ENCODE peak calls at places on chromosomes 5 and 9, in nine cellular contexts. One of them, this sample, is unnamed.

GRCh38 chr9:27768781-27769180 is 195.5 kb upstream of the C9orf72 start:
- DNase-seq in NCI-H146: no peak
- DNase-seq in stimulated activated CD8-positive, alpha-beta memory T cell treated with anti-CD3 and anti-CD28 coated beads, Interleukin-2, amount 100 ng/mL, for 1 hour: no peak
- DNase-seq in activated CD4-positive, alpha-beta T cell treated with anti-CD3 and anti-CD28 coated beads, Interleukin-2, amount 10 ng/mL, durations not matched to agents 7 days and 5 days: no peak
- DNase-seq in fibroblast of pulmonary artery: no peak
- DNase-seq in posterior cingulate gyrus: no peak
- DNase-seq in fibroblast of lung: no peak
- DNase-seq in activated T-cell treated with anti-CD3 and anti-CD28 coated beads, Interleukin-2, amount 50 U/mL, for 24 hours: no peak
- DNase-seq in SJSA1: no peak
- DNase-seq in this sample: peak; percentile 62

GRCh38 chr9:134546231-134546731 is 95.3 kb upstream of the COL5A1 start:
- DNase-seq in stimulated activated CD8-positive, alpha-beta memory T cell treated with anti-CD3 and anti-CD28 coated beads, Interleukin-2, amount 100 ng/mL, for 1 hour: no peak
- DNase-seq in posterior cingulate gyrus: peak; percentile 68
- DNase-seq in activated CD4-positive, alpha-beta T cell treated with anti-CD3 and anti-CD28 coated beads, Interleukin-2, amount 10 ng/mL, durations not matched to agents 7 days and 5 days: no peak
- DNase-seq in NCI-H146: no peak
- DNase-seq in fibroblast of pulmonary artery: peak; percentile 17
- DNase-seq in SJSA1: no peak
- DNase-seq in activated T-cell treated with anti-CD3 and anti-CD28 coated beads, Interleukin-2, amount 50 U/mL, for 24 hours: no peak
- DNase-seq in fibroblast of lung: peak; percentile 46
- DNase-seq in this sample: no peak

GRCh38 chr5:40995816-40996586 is 75.1 kb downstream of the MROH2B start:
- DNase-seq in stimulated activated CD8-positive, alpha-beta memory T cell treated with anti-CD3 and anti-CD28 coated beads, Interleukin-2, amount 100 ng/mL, for 1 hour: no peak
- DNase-seq in SJSA1: no peak
- DNase-seq in fibroblast of lung: no peak
- DNase-seq in posterior cingulate gyrus: no peak
- DNase-seq in activated T-cell treated with anti-CD3 and anti-CD28 coated beads, Interleukin-2, amount 50 U/mL, for 24 hours: no peak
- DNase-seq in fibroblast of pulmonary artery: no peak
- DNase-seq in activated CD4-positive, alpha-beta T cell treated with anti-CD3 and anti-CD28 coated beads, Interleukin-2, amount 10 ng/mL, durations not matched to agents 7 days and 5 days: no peak
- DNase-seq in NCI-H146: no peak
- DNase-seq in this sample: no peak

GRCh38 chr9:128276574-128277270 is 646 bp downstream of the SWI5 start:
- DNase-seq in fibroblast of lung: peak; percentile 37
- DNase-seq in stimulated activated CD8-positive, alpha-beta memory T cell treated with anti-CD3 and anti-CD28 coated beads, Interleukin-2, amount 100 ng/mL, for 1 hour: no peak
- DNase-seq in SJSA1: no peak
- DNase-seq in activated CD4-positive, alpha-beta T cell treated with anti-CD3 and anti-CD28 coated beads, Interleukin-2, amount 10 ng/mL, durations not matched to agents 7 days and 5 days: no peak
- DNase-seq in fibroblast of pulmonary artery: peak; percentile 43
- DNase-seq in posterior cingulate gyrus: peak; percentile 79
- DNase-seq in NCI-H146: peak; percentile 21
- DNase-seq in activated T-cell treated with anti-CD3 and anti-CD28 coated beads, Interleukin-2, amount 50 U/mL, for 24 hours: peak; percentile 33
- DNase-seq in this sample: no peak

GRCh38 chr5:75275736-75276135 is 39.1 kb upstream of the ANKRD31 start:
- DNase-seq in fibroblast of lung: no peak
- DNase-seq in NCI-H146: peak; percentile 15
- DNase-seq in posterior cingulate gyrus: no peak
- DNase-seq in fibroblast of pulmonary artery: no peak
- DNase-seq in stimulated activated CD8-positive, alpha-beta memory T cell treated with anti-CD3 and anti-CD28 coated beads, Interleukin-2, amount 100 ng/mL, for 1 hour: no peak
- DNase-seq in activated CD4-positive, alpha-beta T cell treated with anti-CD3 and anti-CD28 coated beads, Interleukin-2, amount 10 ng/mL, durations not matched to agents 7 days and 5 days: no peak
- DNase-seq in activated T-cell treated with anti-CD3 and anti-CD28 coated beads, Interleukin-2, amount 50 U/mL, for 24 hours: no peak
- DNase-seq in SJSA1: no peak
- DNase-seq in this sample: no peak

GRCh38 chr9:94791431-94791830 is 64.9 kb downstream of the AOPEP start:
- DNase-seq in fibroblast of lung: no peak
- DNase-seq in stimulated activated CD8-positive, alpha-beta memory T cell treated with anti-CD3 and anti-CD28 coated beads, Interleukin-2, amount 100 ng/mL, for 1 hour: no peak
- DNase-seq in activated T-cell treated with anti-CD3 and anti-CD28 coated beads, Interleukin-2, amount 50 U/mL, for 24 hours: no peak
- DNase-seq in fibroblast of pulmonary artery: no peak
- DNase-seq in SJSA1: no peak
- DNase-seq in NCI-H146: no peak
- DNase-seq in activated CD4-positive, alpha-beta T cell treated with anti-CD3 and anti-CD28 coated beads, Interleukin-2, amount 10 ng/mL, durations not matched to agents 7 days and 5 days: no peak
- DNase-seq in posterior cingulate gyrus: no peak
- DNase-seq in this sample: no peak

GRCh38 chr9:94173632-94174031 is 85.5 kb upstream of the ZNF169 start:
- DNase-seq in SJSA1: no peak
- DNase-seq in fibroblast of pulmonary artery: no peak
- DNase-seq in posterior cingulate gyrus: no peak
- DNase-seq in fibroblast of lung: no peak
- DNase-seq in activated CD4-positive, alpha-beta T cell treated with anti-CD3 and anti-CD28 coated beads, Interleukin-2, amount 10 ng/mL, durations not matched to agents 7 days and 5 days: no peak
- DNase-seq in activated T-cell treated with anti-CD3 and anti-CD28 coated beads, Interleukin-2, amount 50 U/mL, for 24 hours: no peak
- DNase-seq in NCI-H146: no peak
- DNase-seq in stimulated activated CD8-positive, alpha-beta memory T cell treated with anti-CD3 and anti-CD28 coated beads, Interleukin-2, amount 100 ng/mL, for 1 hour: no peak
- DNase-seq in this sample: no peak

GRCh38 chr9:87216036-87216435 is 268.7 kb upstream of the GAS1 start:
- DNase-seq in fibroblast of lung: no peak
- DNase-seq in activated CD4-positive, alpha-beta T cell treated with anti-CD3 and anti-CD28 coated beads, Interleukin-2, amount 10 ng/mL, durations not matched to agents 7 days and 5 days: no peak
- DNase-seq in NCI-H146: no peak
- DNase-seq in fibroblast of pulmonary artery: no peak
- DNase-seq in SJSA1: no peak
- DNase-seq in activated T-cell treated with anti-CD3 and anti-CD28 coated beads, Interleukin-2, amount 50 U/mL, for 24 hours: no peak
- DNase-seq in stimulated activated CD8-positive, alpha-beta memory T cell treated with anti-CD3 and anti-CD28 coated beads, Interleukin-2, amount 100 ng/mL, for 1 hour: no peak
- DNase-seq in posterior cingulate gyrus: no peak
- DNase-seq in this sample: no peak

GRCh38 chr9:133349965-133350624 is 2.1 kb downstream of the RPL7A start:
- DNase-seq in fibroblast of lung: no peak
- DNase-seq in fibroblast of pulmonary artery: no peak
- DNase-seq in activated T-cell treated with anti-CD3 and anti-CD28 coated beads, Interleukin-2, amount 50 U/mL, for 24 hours: no peak
- DNase-seq in NCI-H146: no peak
- DNase-seq in SJSA1: no peak
- DNase-seq in activated CD4-positive, alpha-beta T cell treated with anti-CD3 and anti-CD28 coated beads, Interleukin-2, amount 10 ng/mL, durations not matched to agents 7 days and 5 days: no peak
- DNase-seq in posterior cingulate gyrus: no peak
- DNase-seq in stimulated activated CD8-positive, alpha-beta memory T cell treated with anti-CD3 and anti-CD28 coated beads, Interleukin-2, amount 100 ng/mL, for 1 hour: no peak
- DNase-seq in this sample: no peak

GRCh38 chr9:87685431-87685830 is 40.5 kb upstream of the CTSL start:
- DNase-seq in activated T-cell treated with anti-CD3 and anti-CD28 coated beads, Interleukin-2, amount 50 U/mL, for 24 hours: no peak
- DNase-seq in fibroblast of lung: peak; percentile 52
- DNase-seq in fibroblast of pulmonary artery: no peak
- DNase-seq in NCI-H146: no peak
- DNase-seq in posterior cingulate gyrus: no peak
- DNase-seq in SJSA1: no peak
- DNase-seq in stimulated activated CD8-positive, alpha-beta memory T cell treated with anti-CD3 and anti-CD28 coated beads, Interleukin-2, amount 100 ng/mL, for 1 hour: no peak
- DNase-seq in activated CD4-positive, alpha-beta T cell treated with anti-CD3 and anti-CD28 coated beads, Interleukin-2, amount 10 ng/mL, durations not matched to agents 7 days and 5 days: no peak
- DNase-seq in this sample: no peak

GRCh38 chr5:94849821-94850736 is 231.6 kb downstream of the SLF1 start:
- DNase-seq in fibroblast of lung: peak; percentile 78
- DNase-seq in fibroblast of pulmonary artery: peak; percentile 78
- DNase-seq in posterior cingulate gyrus: no peak
- DNase-seq in SJSA1: peak; percentile 13
- DNase-seq in stimulated activated CD8-positive, alpha-beta memory T cell treated with anti-CD3 and anti-CD28 coated beads, Interleukin-2, amount 100 ng/mL, for 1 hour: no peak
- DNase-seq in activated T-cell treated with anti-CD3 and anti-CD28 coated beads, Interleukin-2, amount 50 U/mL, for 24 hours: no peak
- DNase-seq in activated CD4-positive, alpha-beta T cell treated with anti-CD3 and anti-CD28 coated beads, Interleukin-2, amount 10 ng/mL, durations not matched to agents 7 days and 5 days: peak; percentile 58
- DNase-seq in NCI-H146: peak; percentile 64
- DNase-seq in this sample: peak; percentile 70

GRCh38 chr9:6924988-6925563 is 167.3 kb downstream of the KDM4C start:
- DNase-seq in stimulated activated CD8-positive, alpha-beta memory T cell treated with anti-CD3 and anti-CD28 coated beads, Interleukin-2, amount 100 ng/mL, for 1 hour: no peak
- DNase-seq in activated CD4-positive, alpha-beta T cell treated with anti-CD3 and anti-CD28 coated beads, Interleukin-2, amount 10 ng/mL, durations not matched to agents 7 days and 5 days: no peak
- DNase-seq in NCI-H146: peak; percentile 59
- DNase-seq in SJSA1: no peak
- DNase-seq in posterior cingulate gyrus: no peak
- DNase-seq in activated T-cell treated with anti-CD3 and anti-CD28 coated beads, Interleukin-2, amount 50 U/mL, for 24 hours: no peak
- DNase-seq in fibroblast of pulmonary artery: no peak
- DNase-seq in fibroblast of lung: no peak
- DNase-seq in this sample: no peak

GRCh38 chr5:5414999-5415398 is 7.5 kb upstream of the ICE1 start:
- DNase-seq in activated CD4-positive, alpha-beta T cell treated with anti-CD3 and anti-CD28 coated beads, Interleukin-2, amount 10 ng/mL, durations not matched to agents 7 days and 5 days: no peak
- DNase-seq in SJSA1: no peak
- DNase-seq in activated T-cell treated with anti-CD3 and anti-CD28 coated beads, Interleukin-2, amount 50 U/mL, for 24 hours: no peak
- DNase-seq in stimulated activated CD8-positive, alpha-beta memory T cell treated with anti-CD3 and anti-CD28 coated beads, Interleukin-2, amount 100 ng/mL, for 1 hour: no peak
- DNase-seq in fibroblast of pulmonary artery: no peak
- DNase-seq in posterior cingulate gyrus: no peak
- DNase-seq in NCI-H146: no peak
- DNase-seq in fibroblast of lung: no peak
- DNase-seq in this sample: no peak

GRCh38 chr9:115000217-115000639 is 69.8 kb upstream of the TNFSF8 start:
- DNase-seq in stimulated activated CD8-positive, alpha-beta memory T cell treated with anti-CD3 and anti-CD28 coated beads, Interleukin-2, amount 100 ng/mL, for 1 hour: no peak
- DNase-seq in fibroblast of lung: no peak
- DNase-seq in posterior cingulate gyrus: no peak
- DNase-seq in activated CD4-positive, alpha-beta T cell treated with anti-CD3 and anti-CD28 coated beads, Interleukin-2, amount 10 ng/mL, durations not matched to agents 7 days and 5 days: no peak
- DNase-seq in SJSA1: no peak
- DNase-seq in activated T-cell treated with anti-CD3 and anti-CD28 coated beads, Interleukin-2, amount 50 U/mL, for 24 hours: peak; percentile 59
- DNase-seq in NCI-H146: no peak
- DNase-seq in fibroblast of pulmonary artery: no peak
- DNase-seq in this sample: no peak

GRCh38 chr5:141657937-141658545 is 6.8 kb upstream of the FCHSD1 start:
- DNase-seq in NCI-H146: no peak
- DNase-seq in fibroblast of pulmonary artery: peak; percentile 91
- DNase-seq in stimulated activated CD8-positive, alpha-beta memory T cell treated with anti-CD3 and anti-CD28 coated beads, Interleukin-2, amount 100 ng/mL, for 1 hour: no peak
- DNase-seq in activated T-cell treated with anti-CD3 and anti-CD28 coated beads, Interleukin-2, amount 50 U/mL, for 24 hours: no peak
- DNase-seq in posterior cingulate gyrus: no peak
- DNase-seq in fibroblast of lung: peak; percentile 93
- DNase-seq in SJSA1: peak; percentile 84
- DNase-seq in activated CD4-positive, alpha-beta T cell treated with anti-CD3 and anti-CD28 coated beads, Interleukin-2, amount 10 ng/mL, durations not matched to agents 7 days and 5 days: no peak
- DNase-seq in this sample: no peak

GRCh38 chr9:88202321-88202720 is 64.0 kb upstream of the SPATA31C2 start:
- DNase-seq in activated CD4-positive, alpha-beta T cell treated with anti-CD3 and anti-CD28 coated beads, Interleukin-2, amount 10 ng/mL, durations not matched to agents 7 days and 5 days: no peak
- DNase-seq in posterior cingulate gyrus: no peak
- DNase-seq in fibroblast of lung: no peak
- DNase-seq in SJSA1: no peak
- DNase-seq in fibroblast of pulmonary artery: no peak
- DNase-seq in NCI-H146: no peak
- DNase-seq in stimulated activated CD8-positive, alpha-beta memory T cell treated with anti-CD3 and anti-CD28 coated beads, Interleukin-2, amount 100 ng/mL, for 1 hour: no peak
- DNase-seq in activated T-cell treated with anti-CD3 and anti-CD28 coated beads, Interleukin-2, amount 50 U/mL, for 24 hours: no peak
- DNase-seq in this sample: no peak

GRCh38 chr5:89471556-89471955 is 588.6 kb upstream of the MEF2C start:
- DNase-seq in posterior cingulate gyrus: no peak
- DNase-seq in SJSA1: no peak
- DNase-seq in activated CD4-positive, alpha-beta T cell treated with anti-CD3 and anti-CD28 coated beads, Interleukin-2, amount 10 ng/mL, durations not matched to agents 7 days and 5 days: no peak
- DNase-seq in activated T-cell treated with anti-CD3 and anti-CD28 coated beads, Interleukin-2, amount 50 U/mL, for 24 hours: no peak
- DNase-seq in fibroblast of lung: peak; percentile 18
- DNase-seq in NCI-H146: no peak
- DNase-seq in stimulated activated CD8-positive, alpha-beta memory T cell treated with anti-CD3 and anti-CD28 coated beads, Interleukin-2, amount 100 ng/mL, for 1 hour: no peak
- DNase-seq in fibroblast of pulmonary artery: no peak
- DNase-seq in this sample: no peak

GRCh38 chr5:32279786-32280185 is 33.0 kb downstream of the MTMR12 start:
- DNase-seq in NCI-H146: no peak
- DNase-seq in activated CD4-positive, alpha-beta T cell treated with anti-CD3 and anti-CD28 coated beads, Interleukin-2, amount 10 ng/mL, durations not matched to agents 7 days and 5 days: no peak
- DNase-seq in activated T-cell treated with anti-CD3 and anti-CD28 coated beads, Interleukin-2, amount 50 U/mL, for 24 hours: no peak
- DNase-seq in fibroblast of pulmonary artery: no peak
- DNase-seq in posterior cingulate gyrus: no peak
- DNase-seq in stimulated activated CD8-positive, alpha-beta memory T cell treated with anti-CD3 and anti-CD28 coated beads, Interleukin-2, amount 100 ng/mL, for 1 hour: no peak
- DNase-seq in fibroblast of lung: no peak
- DNase-seq in SJSA1: no peak
- DNase-seq in this sample: no peak

GRCh38 chr5:14351845-14352712 is 208.9 kb downstream of the TRIO start:
- DNase-seq in activated CD4-positive, alpha-beta T cell treated with anti-CD3 and anti-CD28 coated beads, Interleukin-2, amount 10 ng/mL, durations not matched to agents 7 days and 5 days: peak; percentile 63
- DNase-seq in NCI-H146: peak; percentile 62
- DNase-seq in activated T-cell treated with anti-CD3 and anti-CD28 coated beads, Interleukin-2, amount 50 U/mL, for 24 hours: peak; percentile 72
- DNase-seq in SJSA1: peak; percentile 50
- DNase-seq in fibroblast of lung: peak; percentile 69
- DNase-seq in stimulated activated CD8-positive, alpha-beta memory T cell treated with anti-CD3 and anti-CD28 coated beads, Interleukin-2, amount 100 ng/mL, for 1 hour: peak; percentile 25
- DNase-seq in posterior cingulate gyrus: peak; percentile 92
- DNase-seq in fibroblast of pulmonary artery: peak; percentile 77
- DNase-seq in this sample: peak; percentile 65

GRCh38 chr9:70110194-70111041 is 66.8 kb downstream of the MAMDC2 start:
- DNase-seq in NCI-H146: peak; percentile 90
- DNase-seq in posterior cingulate gyrus: no peak
- DNase-seq in fibroblast of pulmonary artery: no peak
- DNase-seq in stimulated activated CD8-positive, alpha-beta memory T cell treated with anti-CD3 and anti-CD28 coated beads, Interleukin-2, amount 100 ng/mL, for 1 hour: no peak
- DNase-seq in activated T-cell treated with anti-CD3 and anti-CD28 coated beads, Interleukin-2, amount 50 U/mL, for 24 hours: no peak
- DNase-seq in fibroblast of lung: no peak
- DNase-seq in activated CD4-positive, alpha-beta T cell treated with anti-CD3 and anti-CD28 coated beads, Interleukin-2, amount 10 ng/mL, durations not matched to agents 7 days and 5 days: no peak
- DNase-seq in SJSA1: no peak
- DNase-seq in this sample: peak; percentile 65

GRCh38 chr5:71810023-71810422 is 90.9 kb downstream of the CARTPT start:
- DNase-seq in fibroblast of pulmonary artery: no peak
- DNase-seq in stimulated activated CD8-positive, alpha-beta memory T cell treated with anti-CD3 and anti-CD28 coated beads, Interleukin-2, amount 100 ng/mL, for 1 hour: no peak
- DNase-seq in activated CD4-positive, alpha-beta T cell treated with anti-CD3 and anti-CD28 coated beads, Interleukin-2, amount 10 ng/mL, durations not matched to agents 7 days and 5 days: no peak
- DNase-seq in NCI-H146: peak; percentile 63
- DNase-seq in fibroblast of lung: no peak
- DNase-seq in posterior cingulate gyrus: no peak
- DNase-seq in SJSA1: no peak
- DNase-seq in activated T-cell treated with anti-CD3 and anti-CD28 coated beads, Interleukin-2, amount 50 U/mL, for 24 hours: no peak
- DNase-seq in this sample: no peak

GRCh38 chr9:118962426-118962825 is 406.8 kb downstream of the BRINP1 start:
- DNase-seq in fibroblast of lung: no peak
- DNase-seq in fibroblast of pulmonary artery: no peak
- DNase-seq in SJSA1: no peak
- DNase-seq in activated T-cell treated with anti-CD3 and anti-CD28 coated beads, Interleukin-2, amount 50 U/mL, for 24 hours: no peak
- DNase-seq in posterior cingulate gyrus: peak; percentile 54
- DNase-seq in activated CD4-positive, alpha-beta T cell treated with anti-CD3 and anti-CD28 coated beads, Interleukin-2, amount 10 ng/mL, durations not matched to agents 7 days and 5 days: no peak
- DNase-seq in stimulated activated CD8-positive, alpha-beta memory T cell treated with anti-CD3 and anti-CD28 coated beads, Interleukin-2, amount 100 ng/mL, for 1 hour: no peak
- DNase-seq in NCI-H146: no peak
- DNase-seq in this sample: no peak

GRCh38 chr5:94154672-94155071 is 413.3 kb upstream of the POU5F2 start:
- DNase-seq in activated CD4-positive, alpha-beta T cell treated with anti-CD3 and anti-CD28 coated beads, Interleukin-2, amount 10 ng/mL, durations not matched to agents 7 days and 5 days: no peak
- DNase-seq in posterior cingulate gyrus: no peak
- DNase-seq in fibroblast of pulmonary artery: no peak
- DNase-seq in stimulated activated CD8-positive, alpha-beta memory T cell treated with anti-CD3 and anti-CD28 coated beads, Interleukin-2, amount 100 ng/mL, for 1 hour: no peak
- DNase-seq in fibroblast of lung: no peak
- DNase-seq in NCI-H146: no peak
- DNase-seq in activated T-cell treated with anti-CD3 and anti-CD28 coated beads, Interleukin-2, amount 50 U/mL, for 24 hours: no peak
- DNase-seq in SJSA1: no peak
- DNase-seq in this sample: no peak

This sample was measured in MM.1S.